ENCODE peak calls at places on chromosomes 5 and 9, in four cellular contexts. O is heart right ventricle, U is tibial nerve, I is aorta. P is an unnamed sample.

GRCh38 chr5:152990217-152990616 is 500.3 kb upstream of the GRIA1 start:
- DNase-seq in O (no peak), U (no peak), I (no peak), P (no peak)

GRCh38 chr5:6350277-6351090 is 27.9 kb downstream of the MED10 start:
- DNase-seq in O (no peak), U (no peak), I (no peak), P (no peak)

GRCh38 chr5:151683936-151684586 is 2.7 kb downstream of the SPARC start:
- DNase-seq in O (no peak), U (no peak), I (no peak), P (no peak)

GRCh38 chr5:149036970-149037369 is 25.9 kb downstream of the SH3TC2 start:
- DNase-seq in O (no peak), U (no peak), I (no peak), P (no peak)

GRCh38 chr5:59038169-59039002 is 455.5 kb downstream of the RAB3C start:
- DNase-seq in O (peak; percentile 14), U (no peak), I (no peak), P (no peak)

GRCh38 chr5:16862777-16863176 is 73.3 kb downstream of the MYO10 start:
- DNase-seq in O (no peak), U (no peak), I (no peak), P (no peak)

GRCh38 chr5:151597749-151598148 is 6.6 kb upstream of the FAT2 start:
- DNase-seq in O (no peak), U (no peak), I (no peak), P (no peak)

GRCh38 chr5:6166698-6167394 is 211.5 kb downstream of the MED10 start:
- DNase-seq in O (no peak), U (no peak), I (no peak), P (no peak)

GRCh38 chr9:36431078-36431477 is 31.0 kb upstream of the RNF38 start:
- DNase-seq in O (no peak), U (no peak), I (no peak), P (no peak)

GRCh38 chr9:3043369-3043768 is 199.5 kb upstream of the PUM3 start:
- DNase-seq in O (no peak), U (no peak), I (no peak), P (no peak)

GRCh38 chr5:103259705-103260355 is 1.3 kb downstream of the MACIR start:
- DNase-seq in O (no peak), U (no peak), I (no peak), P (no peak)

GRCh38 chr5:5422819-5423515 is 490 bp downstream of the ICE1 start:
- DNase-seq in O (no peak), U (no peak), I (no peak), P (no peak)

GRCh38 chr5:14452685-14453084 is 128.9 kb upstream of the OTULINL start:
- DNase-seq in O (no peak), U (no peak), I (no peak), P (no peak)

GRCh38 chr9:13064060-13064459 is 215.4 kb downstream of the MPDZ start:
- DNase-seq in O (no peak), U (no peak), I (no peak), P (no peak)

GRCh38 chr5:145347026-145347616 is 488.0 kb downstream of the PRELID2 start:
- DNase-seq in O (no peak), U (no peak), I (no peak), P (no peak)

GRCh38 chr9:119322137-119322695 is 47.0 kb downstream of the BRINP1 start:
- DNase-seq in O (peak; percentile 46), U (no peak), I (peak; percentile 79), P (no peak)

GRCh38 chr5:74042559-74043357 is 416.8 kb downstream of the ARHGEF28 start:
- DNase-seq in O (no peak), U (no peak), I (no peak), P (no peak)

GRCh38 chr9:122810306-122810946 is 10.5 kb downstream of the OR1K1 start:
- DNase-seq in O (peak; percentile 70), U (peak; percentile 38), I (peak; percentile 90), P (peak; percentile 70)

GRCh38 chr9:14768561-14769234 is 46.2 kb upstream of the CER1 start:
- DNase-seq in O (no peak), U (no peak), I (no peak), P (no peak)

GRCh38 chr5:150446583-150446982 is 3.0 kb downstream of the RPS14 start:
- DNase-seq in O (no peak), U (no peak), I (no peak), P (no peak)

GRCh38 chr9:86141843-86142242 is 42.5 kb upstream of the GOLM1 start:
- DNase-seq in O (no peak), U (no peak), I (no peak), P (no peak)

GRCh38 chr5:168897387-168898122 is 318.4 kb upstream of the PANK3 start:
- DNase-seq in O (no peak), U (no peak), I (no peak), P (no peak)

GRCh38 chr5:68285857-68286611 is 70.5 kb downstream of the PIK3R1 start:
- DNase-seq in O (no peak), U (no peak), I (no peak), P (no peak)

GRCh38 chr9:129381481-129381957 is 203.5 kb upstream of the IER5L start:
- DNase-seq in O (no peak), U (no peak), I (peak; percentile 72), P (no peak)

GRCh38 chr5:54455413-54456157 is at the start of gene HSPB3:
- DNase-seq in O (peak; percentile 68), U (no peak), I (no peak), P (peak; percentile 76)

GRCh38 chr9:89814340-89815040 is 209.7 kb downstream of the GADD45G start:
- DNase-seq in O (no peak), U (no peak), I (no peak), P (peak; percentile 58)

GRCh38 chr9:113436753-113437515 is 26.4 kb downstream of the C9orf43 start:
- DNase-seq in O (no peak), U (no peak), I (no peak), P (no peak)

GRCh38 chr5:178301641-178302040 is 69.0 kb upstream of the PHYKPL start:
- DNase-seq in O (no peak), U (no peak), I (peak; percentile 25), P (no peak)

DNA sequence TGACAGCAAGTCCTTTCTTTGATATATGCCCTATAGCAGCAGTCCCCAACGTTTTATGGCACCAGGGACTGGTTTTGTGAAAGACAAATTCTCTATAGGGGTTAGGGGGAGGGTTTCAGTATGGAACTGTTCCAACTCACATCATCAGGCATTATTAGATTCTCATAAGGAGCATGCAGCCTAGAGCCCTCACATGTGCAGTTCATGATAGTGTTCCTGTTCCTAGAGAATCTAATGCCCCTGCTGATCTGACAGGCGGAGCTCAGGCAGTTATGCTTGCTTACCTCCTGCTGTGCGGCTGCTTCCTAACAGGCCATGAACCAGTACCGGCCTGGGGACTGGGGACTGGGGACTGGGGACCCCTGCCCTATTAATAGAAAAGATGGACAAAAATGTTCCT is 2.7 kb upstream of the RAPGEF6 start:
- DNase-seq in O (no peak), U (no peak), I (no peak), P (no peak)
- H3K27ac ChIP-seq in O (no peak overlapping the region), U (no peak overlapping the region), I (no peak overlapping the region), P (no peak overlapping the region)

DNA sequence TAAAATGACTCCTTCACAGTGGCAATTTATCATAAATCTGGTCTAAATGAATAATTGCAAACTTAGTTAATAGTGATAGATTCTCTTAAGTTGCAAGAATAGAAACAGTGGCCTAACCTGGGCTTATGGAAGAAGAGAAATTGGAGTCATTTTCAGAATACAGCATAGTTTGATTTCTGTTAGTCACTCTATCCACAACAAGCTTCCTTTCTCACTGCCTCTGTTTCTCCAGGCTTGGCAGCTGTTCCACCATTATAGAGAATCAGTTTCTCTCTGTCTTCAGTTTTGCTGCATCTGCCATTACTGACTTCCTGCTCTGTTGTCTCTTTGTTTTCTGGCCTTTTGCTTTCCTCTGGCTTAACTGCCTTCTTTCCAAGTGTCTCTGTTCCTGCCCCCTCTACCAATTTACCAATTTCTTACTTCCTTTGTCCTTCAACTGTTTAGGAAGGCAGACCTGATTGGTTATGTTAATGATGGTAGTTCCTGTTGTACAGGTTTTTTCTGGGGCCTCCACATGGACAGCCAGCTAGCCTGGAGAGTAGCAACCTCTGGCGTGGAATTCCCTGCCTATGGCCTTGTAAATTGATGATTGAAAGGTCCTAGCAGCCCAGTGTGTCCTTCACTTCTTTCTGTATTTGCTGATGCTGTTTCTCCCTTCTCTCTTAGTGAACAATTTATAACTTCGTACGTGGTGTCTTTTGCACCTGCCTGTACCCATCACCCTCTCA is 75.9 kb upstream of the RASGRF2 start:
- DNase-seq in O (no peak), U (no peak), I (no peak), P (no peak)
- H3K4me3 ChIP-seq in O (no peak overlapping the region), U (no peak overlapping the region), I (no peak overlapping the region), P (no peak overlapping the region)

DNA sequence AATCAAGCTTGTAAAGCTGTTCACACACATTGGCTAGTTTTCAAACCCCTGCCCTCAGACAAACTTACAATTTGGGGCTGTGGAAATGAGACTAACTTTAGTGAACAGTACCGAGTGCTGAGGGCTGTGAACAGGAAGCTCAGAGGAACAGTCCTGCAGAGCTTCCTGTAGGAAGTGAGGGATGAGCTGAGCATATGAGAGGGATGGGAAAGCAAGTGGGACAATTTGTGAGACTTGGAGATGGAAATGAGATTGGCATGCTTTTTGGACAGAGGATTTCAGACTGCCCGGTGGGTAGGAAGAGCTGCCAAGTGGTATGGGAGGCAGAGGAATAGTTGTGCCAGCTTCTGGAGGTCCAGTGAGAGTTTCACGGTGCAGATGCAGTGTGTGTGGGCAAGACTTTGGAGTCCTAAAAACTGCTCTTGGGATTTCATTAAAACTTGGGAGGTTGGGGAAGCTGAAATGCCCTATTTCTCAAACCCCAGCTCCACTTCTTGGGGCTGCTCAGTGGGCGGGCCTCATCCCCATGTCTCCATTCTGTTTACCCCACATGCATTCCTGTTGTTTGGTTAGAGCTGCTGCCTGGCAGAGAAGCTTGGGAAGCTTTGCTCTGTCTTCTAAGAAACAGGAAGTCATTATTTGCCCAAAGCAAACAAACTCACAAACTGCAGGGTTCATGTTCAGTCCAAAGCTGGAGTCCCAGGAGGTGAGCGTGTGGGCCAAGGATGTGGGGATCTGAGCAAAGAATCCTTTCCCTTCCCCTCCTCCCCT is 267.5 kb downstream of the ZSWIM6 start:
- DNase-seq in O (no peak), U (no peak), I (no peak), P (no peak)
- H3K27me3 ChIP-seq in O (no peaks in the 10 kb centered on the region), U (no peaks in the 10 kb centered on the region), I (no peaks in the 10 kb centered on the region), P (no peaks in the 10 kb centered on the region)

DNA sequence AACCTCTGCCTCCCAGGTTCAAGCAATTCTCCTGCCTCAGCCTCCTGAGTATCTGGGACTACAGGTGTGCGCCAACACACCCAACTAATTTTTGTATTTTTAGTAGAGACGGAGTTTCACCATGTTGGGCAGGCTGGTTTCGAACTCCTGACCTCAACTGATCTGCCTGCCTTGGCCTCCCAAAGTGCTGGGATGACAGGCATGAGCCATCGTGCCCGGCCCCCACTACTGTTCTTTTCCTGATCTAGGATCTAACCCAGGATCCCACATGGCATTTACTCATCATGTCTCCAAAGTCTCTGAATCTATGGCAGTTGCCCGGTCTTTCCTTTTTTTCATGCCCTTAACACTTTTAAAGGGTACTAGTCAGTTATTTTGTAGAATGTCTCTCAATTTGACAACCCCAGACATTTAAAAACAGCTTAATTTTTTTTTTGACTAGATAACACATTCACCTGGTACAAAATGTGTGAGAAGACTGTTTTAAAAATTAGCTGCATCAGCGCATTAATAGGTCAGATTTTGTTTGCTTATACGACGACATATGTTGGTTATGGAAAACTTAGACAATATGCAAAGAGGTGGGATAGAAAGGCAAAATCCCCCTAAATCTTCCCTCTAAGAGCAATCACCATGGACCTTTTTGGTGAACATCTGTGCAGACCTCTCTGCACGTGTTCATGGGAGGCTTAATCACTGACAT is 46.5 kb downstream of the STOM start:
- DNase-seq in O (no peak), U (no peak), I (no peak), P (peak; percentile 55)
- H3K27ac ChIP-seq in O (peak overlapping the region; percentile 96), U (peak overlapping the region; percentile 8), I (peak overlapping the region; percentile 94), P (peak overlapping the region; percentile 90)

P was measured in right atrium auricular region.